ENCODE peak calls at places on chromosomes 2 and 18, in eight cellular contexts. E is D341Med, Q is AG04450, K is H54, X is caudate nucleus, I is transverse colon, R is NCI-H1105, C is left colon. P is an unnamed sample.

GRCh38 chr2:167478196-167478595 is 589.9 kb downstream of the XIRP2 start:
- DNase-seq in E (no peak), Q (no peak), K (no peak), X (no peak), I (no peak), R (no peak), C (no peak), P (no peak)

GRCh38 chr2:30421551-30422436 is 25.3 kb upstream of the LCLAT1 start:
- DNase-seq in E (no peak), Q (no peak), K (no peak), X (no peak), I (no peak), R (no peak), C (no peak), P (no peak)

GRCh38 chr2:146489386-146489785 is 1355.4 kb upstream of the ACVR2A start:
- DNase-seq in E (no peak), Q (no peak), K (no peak), X (no peak), I (no peak), R (no peak), C (no peak), P (no peak)

GRCh38 chr2:227881866-227882517 is 10.6 kb downstream of the DAW1 start:
- DNase-seq in E (no peak), Q (no peak), K (no peak), X (no peak), I (no peak), R (no peak), C (no peak), P (no peak)

GRCh38 chr2:196271786-196272185 is 100.4 kb upstream of the STK17B start:
- DNase-seq in E (no peak), Q (no peak), K (no peak), X (no peak), I (no peak), R (no peak), C (no peak), P (no peak)

GRCh38 chr2:27772804-27773203 is 1.3 kb downstream of the MRPL33 start:
- DNase-seq in E (no peak), Q (no peak), K (no peak), X (no peak), I (no peak), R (no peak), C (no peak), P (no peak)

GRCh38 chr2:38666578-38666926 is 638 bp downstream of the GALM start:
- DNase-seq in E (no peak), Q (no peak), K (no peak), X (no peak), I (peak), R (no peak), C (peak), P (no peak)

GRCh38 chr2:240369725-240370585 is 65.5 kb upstream of the GPC1 start:
- DNase-seq in E (no peak), Q (peak), K (peak), X (peak), I (peak), R (no peak), C (peak), P (peak)

GRCh38 chr2:235024951-235025773 is 73.3 kb downstream of the SH3BP4 start:
- DNase-seq in E (no peak), Q (no peak), K (no peak), X (peak), I (no peak), R (no peak), C (peak), P (no peak)

GRCh38 chr2:20483496-20483895 is 36.6 kb downstream of the RHOB start:
- DNase-seq in E (peak), Q (no peak), K (no peak), X (no peak), I (peak), R (no peak), C (peak), P (no peak)

GRCh38 chr2:196131949-196132925 is 39.1 kb downstream of the STK17B start:
- DNase-seq in E (no peak), Q (no peak), K (no peak), X (no peak), I (no peak), R (no peak), C (no peak), P (no peak)

GRCh38 chr2:17672583-17673317 is 80.9 kb downstream of the SMC6 start:
- DNase-seq in E (no peak), Q (no peak), K (peak), X (no peak), I (no peak), R (no peak), C (no peak), P (peak)

GRCh38 chr2:41495050-41495449 is 552.8 kb upstream of the PKDCC start:
- DNase-seq in E (peak), Q (no peak), K (no peak), X (no peak), I (no peak), R (no peak), C (no peak), P (no peak)

GRCh38 chr2:158664987-158665386 is 130.1 kb upstream of the DAPL1 start:
- DNase-seq in E (no peak), Q (no peak), K (no peak), X (no peak), I (no peak), R (no peak), C (no peak), P (no peak)

GRCh38 chr2:234286118-234286598 is 210.7 kb downstream of the ARL4C start:
- DNase-seq in E (no peak), Q (no peak), K (no peak), X (no peak), I (no peak), R (no peak), C (no peak), P (no peak)

GRCh38 chr18:50009772-50010171 is 185.2 kb downstream of the MYO5B start:
- DNase-seq in E (peak), Q (no peak), K (peak), X (peak), I (peak), R (peak), C (peak), P (no peak)

GRCh38 chr2:109722026-109722425 is 72.1 kb upstream of the RGPD5 start:
- DNase-seq in E (peak), Q (no peak), K (no peak), X (no peak), I (no peak), R (peak), C (no peak), P (no peak)

GRCh38 chr2:222255090-222255489 is 43.7 kb downstream of the PAX3 start:
- DNase-seq in E (no peak), Q (no peak), K (no peak), X (no peak), I (no peak), R (no peak), C (no peak), P (no peak)

GRCh38 chr2:79860233-79861058 is 347.6 kb downstream of the CTNNA2 start:
- DNase-seq in E (peak), Q (no peak), K (peak), X (no peak), I (no peak), R (no peak), C (no peak), P (peak)

GRCh38 chr2:29040552-29040951 is 33.8 kb downstream of the PCARE start:
- DNase-seq in E (no peak), Q (no peak), K (no peak), X (no peak), I (no peak), R (no peak), C (no peak), P (no peak)

GRCh38 chr18:44682871-44683221 is 2.2 kb downstream of the SETBP1 start:
- DNase-seq in E (no peak), Q (no peak), K (no peak), X (no peak), I (peak), R (peak), C (no peak), P (no peak)

GRCh38 chr18:2881490-2882195 is 34.8 kb downstream of the EMILIN2 start:
- DNase-seq in E (no peak), Q (peak), K (no peak), X (no peak), I (peak), R (no peak), C (peak), P (no peak)

GRCh38 chr2:85048534-85048933 is 77.6 kb downstream of the KCMF1 start:
- DNase-seq in E (no peak), Q (no peak), K (no peak), X (no peak), I (no peak), R (no peak), C (no peak), P (no peak)

GRCh38 chr2:239772721-239773120 is 252.4 kb downstream of the NDUFA10 start:
- DNase-seq in E (no peak), Q (no peak), K (no peak), X (no peak), I (no peak), R (no peak), C (peak), P (no peak)

GRCh38 chr18:46541626-46542189 is 115.3 kb downstream of the LOXHD1 start:
- DNase-seq in E (no peak), Q (no peak), K (no peak), X (no peak), I (no peak), R (no peak), C (no peak), P (no peak)